ENCODE peak calls at places on chromosomes 3 and 15, in five cellular contexts. One of them, this sample, is unnamed.

GRCh38 chr3:16509721-16510619 is 3.5 kb downstream of the RFTN1 start:
- DNase-seq in activated CD4-positive, alpha-beta T cell treated with anti-CD3 and anti-CD28 coated beads, Interleukin-2, amount 50 U/mL, for 1 hour: no peak
- DNase-seq in lung microvascular endothelial cell: no peak
- DNase-seq in EL: no peak
- DNase-seq in iPS DF 19.7: no peak
- DNase-seq in this sample: no peak

GRCh38 chr3:43704697-43705096 is 14.0 kb downstream of the ABHD5 start:
- DNase-seq in EL: no peak
- DNase-seq in activated CD4-positive, alpha-beta T cell treated with anti-CD3 and anti-CD28 coated beads, Interleukin-2, amount 50 U/mL, for 1 hour: no peak
- DNase-seq in lung microvascular endothelial cell: peak
- DNase-seq in iPS DF 19.7: no peak
- DNase-seq in this sample: no peak

GRCh38 chr3:98504534-98504933 is 7.1 kb downstream of the OR5K2 start:
- DNase-seq in iPS DF 19.7: no peak
- DNase-seq in lung microvascular endothelial cell: no peak
- DNase-seq in activated CD4-positive, alpha-beta T cell treated with anti-CD3 and anti-CD28 coated beads, Interleukin-2, amount 50 U/mL, for 1 hour: no peak
- DNase-seq in EL: peak
- DNase-seq in this sample: no peak

GRCh38 chr3:71942432-71942831 is 157.5 kb upstream of the PROK2 start:
- DNase-seq in iPS DF 19.7: no peak
- DNase-seq in activated CD4-positive, alpha-beta T cell treated with anti-CD3 and anti-CD28 coated beads, Interleukin-2, amount 50 U/mL, for 1 hour: no peak
- DNase-seq in EL: no peak
- DNase-seq in lung microvascular endothelial cell: no peak
- DNase-seq in this sample: no peak

GRCh38 chr3:149667576-149667975 is 9.8 kb upstream of the WWTR1 start:
- DNase-seq in activated CD4-positive, alpha-beta T cell treated with anti-CD3 and anti-CD28 coated beads, Interleukin-2, amount 50 U/mL, for 1 hour: no peak
- DNase-seq in EL: no peak
- DNase-seq in lung microvascular endothelial cell: no peak
- DNase-seq in iPS DF 19.7: no peak
- DNase-seq in this sample: no peak

GRCh38 chr15:100335335-100335999 is 6.3 kb downstream of the ADAMTS17 start:
- DNase-seq in EL: no peak
- DNase-seq in iPS DF 19.7: no peak
- DNase-seq in lung microvascular endothelial cell: no peak
- DNase-seq in activated CD4-positive, alpha-beta T cell treated with anti-CD3 and anti-CD28 coated beads, Interleukin-2, amount 50 U/mL, for 1 hour: no peak
- DNase-seq in this sample: no peak

GRCh38 chr3:135260025-135260424 is 465.0 kb downstream of the EPHB1 start:
- DNase-seq in iPS DF 19.7: no peak
- DNase-seq in EL: no peak
- DNase-seq in activated CD4-positive, alpha-beta T cell treated with anti-CD3 and anti-CD28 coated beads, Interleukin-2, amount 50 U/mL, for 1 hour: no peak
- DNase-seq in lung microvascular endothelial cell: no peak
- DNase-seq in this sample: no peak

GRCh38 chr3:100352296-100353178 is 18.0 kb downstream of the NIT2 start:
- DNase-seq in activated CD4-positive, alpha-beta T cell treated with anti-CD3 and anti-CD28 coated beads, Interleukin-2, amount 50 U/mL, for 1 hour: no peak
- DNase-seq in lung microvascular endothelial cell: no peak
- DNase-seq in EL: no peak
- DNase-seq in iPS DF 19.7: no peak
- DNase-seq in this sample: no peak

GRCh38 chr15:28027714-28028076 is 71.4 kb downstream of the OCA2 start:
- DNase-seq in EL: no peak
- DNase-seq in lung microvascular endothelial cell: no peak
- DNase-seq in iPS DF 19.7: no peak
- DNase-seq in activated CD4-positive, alpha-beta T cell treated with anti-CD3 and anti-CD28 coated beads, Interleukin-2, amount 50 U/mL, for 1 hour: no peak
- DNase-seq in this sample: no peak

GRCh38 chr3:175248832-175249231 is 389.7 kb downstream of the NAALADL2 start:
- DNase-seq in iPS DF 19.7: no peak
- DNase-seq in lung microvascular endothelial cell: no peak
- DNase-seq in activated CD4-positive, alpha-beta T cell treated with anti-CD3 and anti-CD28 coated beads, Interleukin-2, amount 50 U/mL, for 1 hour: no peak
- DNase-seq in EL: no peak
- DNase-seq in this sample: no peak

GRCh38 chr3:48018841-48019240 is 2.6 kb upstream of the MAP4 start:
- DNase-seq in iPS DF 19.7: no peak
- DNase-seq in activated CD4-positive, alpha-beta T cell treated with anti-CD3 and anti-CD28 coated beads, Interleukin-2, amount 50 U/mL, for 1 hour: no peak
- DNase-seq in lung microvascular endothelial cell: no peak
- DNase-seq in EL: peak
- DNase-seq in this sample: no peak

GRCh38 chr3:141074529-141074928 is 23.4 kb downstream of the SPSB4 start:
- DNase-seq in EL: no peak
- DNase-seq in lung microvascular endothelial cell: no peak
- DNase-seq in activated CD4-positive, alpha-beta T cell treated with anti-CD3 and anti-CD28 coated beads, Interleukin-2, amount 50 U/mL, for 1 hour: no peak
- DNase-seq in iPS DF 19.7: peak
- DNase-seq in this sample: no peak

GRCh38 chr3:66481071-66482001 is 19.5 kb downstream of the LRIG1 start:
- DNase-seq in EL: no peak
- DNase-seq in iPS DF 19.7: no peak
- DNase-seq in activated CD4-positive, alpha-beta T cell treated with anti-CD3 and anti-CD28 coated beads, Interleukin-2, amount 50 U/mL, for 1 hour: no peak
- DNase-seq in lung microvascular endothelial cell: no peak
- DNase-seq in this sample: no peak

GRCh38 chr3:61090770-61091169 is 160.5 kb downstream of the FHIT start:
- DNase-seq in lung microvascular endothelial cell: no peak
- DNase-seq in iPS DF 19.7: no peak
- DNase-seq in activated CD4-positive, alpha-beta T cell treated with anti-CD3 and anti-CD28 coated beads, Interleukin-2, amount 50 U/mL, for 1 hour: no peak
- DNase-seq in EL: no peak
- DNase-seq in this sample: no peak

GRCh38 chr3:46440531-46441294 is 24.0 kb downstream of the LTF start:
- DNase-seq in activated CD4-positive, alpha-beta T cell treated with anti-CD3 and anti-CD28 coated beads, Interleukin-2, amount 50 U/mL, for 1 hour: no peak
- DNase-seq in lung microvascular endothelial cell: no peak
- DNase-seq in iPS DF 19.7: no peak
- DNase-seq in EL: no peak
- DNase-seq in this sample: peak

This sample was measured in naive thymus-derived CD4-positive, alpha-beta T cell.